ENCODE peak calls at places on chromosomes 16 and 17, in ten cellular contexts. W is GM19239, K is A172, V is NCI-H69, J is naive B cell, M is GM12865, C is putamen, H is ELF-1, L is psoas muscle, G is NCI-H748 treated with DMSO at 0.1 percent for 48 hours. Q is an unnamed sample.

GRCh38 chr17:45293413-45294211 is 23.2 kb downstream of the MAP3K14 start:
- DNase-seq in K (peak), C (no peak), J (no peak), G (no peak), M (peak), L (peak), W (no peak), V (peak), H (peak), Q (no peak)

GRCh38 chr16:89721644-89722391 is 481 bp downstream of the ZNF276 start:
- DNase-seq in C (no peak), L (peak), G (no peak), H (peak), J (peak), W (peak), K (peak), V (peak), M (peak), Q (no peak)

GRCh38 chr16:85231959-85232358 is 119.7 kb upstream of the CIBAR2 start:
- DNase-seq in C (no peak), V (peak), W (no peak), M (no peak), G (no peak), J (no peak), H (no peak), K (no peak), L (no peak), Q (no peak)

GRCh38 chr17:34613064-34614019 is 34.0 kb downstream of the TMEM132E start:
- DNase-seq in G (peak), V (peak), C (peak), M (no peak), L (no peak), K (no peak), J (no peak), H (peak), W (no peak), Q (no peak)

GRCh38 chr17:82391496-82392066 is 20.0 kb downstream of the UTS2R start:
- DNase-seq in J (no peak), W (no peak), M (no peak), V (no peak), H (no peak), G (no peak), C (no peak), L (no peak), K (no peak), Q (no peak)

GRCh38 chr16:74682556-74682955 is 15.9 kb upstream of the RFWD3 start:
- DNase-seq in G (no peak), W (no peak), L (no peak), V (no peak), J (no peak), K (no peak), C (no peak), M (no peak), H (peak), Q (no peak)

GRCh38 chr17:74351552-74352210 is 10.0 kb downstream of the BTBD17 start:
- DNase-seq in G (no peak), V (no peak), L (no peak), M (no peak), J (no peak), W (no peak), C (no peak), K (no peak), H (peak), Q (no peak)

GRCh38 chr16:15517743-15518142 is 83.4 kb downstream of the BMERB1 start:
- DNase-seq in J (no peak), C (no peak), L (no peak), G (no peak), V (no peak), K (no peak), W (no peak), M (no peak), H (no peak), Q (no peak)

GRCh38 chr17:79916506-79916905 is 77.3 kb upstream of the CBX4 start:
- DNase-seq in C (no peak), V (no peak), M (no peak), K (no peak), H (no peak), G (no peak), J (no peak), L (no peak), W (no peak), Q (no peak)

GRCh38 chr16:84890427-84890826 is 70.6 kb downstream of the CRISPLD2 start:
- DNase-seq in J (no peak), V (no peak), H (no peak), G (no peak), W (no peak), L (no peak), M (no peak), K (no peak), C (no peak), Q (no peak)

GRCh38 chr16:85128079-85128837 is 16.0 kb upstream of the CIBAR2 start:
- DNase-seq in V (no peak), C (no peak), K (no peak), J (no peak), W (no peak), H (no peak), M (no peak), L (no peak), G (no peak), Q (no peak)

GRCh38 chr17:19510903-19511302 is 22.8 kb upstream of the SLC47A1 start:
- DNase-seq in H (peak), C (no peak), W (no peak), L (no peak), G (no peak), M (no peak), V (no peak), K (no peak), J (no peak), Q (no peak)

GRCh38 chr17:38550661-38551060 is 55.1 kb downstream of the SRCIN1 start:
- DNase-seq in C (peak), W (no peak), V (no peak), K (peak), H (no peak), L (peak), M (no peak), J (no peak), G (no peak), Q (no peak)

GRCh38 chr17:82175951-82176350 is 36.7 kb downstream of the CCDC57 start:
- DNase-seq in H (no peak), G (no peak), L (no peak), J (no peak), M (no peak), V (no peak), C (no peak), K (no peak), W (no peak), Q (no peak)

Q was measured in H1.